ENCODE peak calls at places on chromosomes 16 and 17, in four cellular contexts. V is hypothalamus, O is cerebellar cortex, B is IMR-90. N is an unnamed sample.

GRCh38 chr16:63890072-63890471 is 1231.8 kb downstream of the CDH11 start:
- DNase-seq in V (no peak), O (peak), B (peak), N (no peak)

GRCh38 chr17:864315-864714 is 82.2 kb downstream of the MRM3 start:
- DNase-seq in B (no peak), V (no peak), O (no peak), N (no peak)

GRCh38 chr17:273994-274832 is 78.4 kb downstream of the RPH3AL start:
- DNase-seq in O (no peak), V (no peak), B (no peak), N (no peak)

GRCh38 chr16:75014318-75014717 is 15.5 kb downstream of the ZNRF1 start:
- DNase-seq in O (no peak), V (no peak), B (no peak), N (no peak)

GRCh38 chr17:41284043-41284442 is 8.5 kb downstream of the KRTAP9-7 start:
- DNase-seq in B (peak), V (no peak), O (no peak), N (no peak)

GRCh38 chr16:35585411-35585810 is 2126.0 kb downstream of the TP53TG3F start:
- DNase-seq in O (no peak), V (no peak), B (no peak), N (no peak)

GRCh38 chr16:48559462-48560211 is 50.3 kb downstream of the N4BP1 start:
- DNase-seq in B (peak), O (no peak), V (no peak), N (no peak)

GRCh38 chr17:68398731-68399637 is 58.3 kb downstream of the WIPI1 start:
- DNase-seq in B (peak), V (no peak), O (peak), N (no peak)

GRCh38 chr16:76910931-76911330 is 280.1 kb upstream of the MON1B start:
- DNase-seq in O (no peak), B (peak), V (no peak), N (no peak)

GRCh38 chr16:89471225-89471624 is 19.1 kb downstream of the ANKRD11 start:
- DNase-seq in O (no peak), B (peak), V (no peak), N (no peak)

GRCh38 chr16:72442381-72443158 is 270.6 kb upstream of the PMFBP1 start:
- DNase-seq in B (peak), V (no peak), O (no peak), N (no peak)

GRCh38 chr17:46984341-46984740 is 5.3 kb upstream of the RPRML start:
- DNase-seq in B (no peak), V (no peak), O (peak), N (no peak)

GRCh38 chr17:38352245-38353083 is 820 bp downstream of the SOCS7 start:
- DNase-seq in V (no peak), O (peak), B (no peak), N (no peak)

GRCh38 chr17:35846055-35846809 is 22.5 kb downstream of the HEATR9 start:
- DNase-seq in O (no peak), B (peak), V (no peak), N (no peak)

GRCh38 chr16:48907906-48908634 is 298.1 kb upstream of the N4BP1 start:
- DNase-seq in B (no peak), O (no peak), V (no peak), N (no peak)

GRCh38 chr16:84065536-84066132 is 23.0 kb upstream of the SLC38A8 start:
- DNase-seq in B (peak), O (peak), V (peak), N (no peak)

GRCh38 chr17:292016-292415 is 60.6 kb downstream of the RPH3AL start:
- DNase-seq in O (no peak), B (no peak), V (no peak), N (peak)

GRCh38 chr17:29178750-29179231 is 1.4 kb downstream of the MYO18A start:
- DNase-seq in V (no peak), O (peak), B (no peak), N (no peak)

GRCh38 chr16:49638696-49639629 is 216.9 kb downstream of the ZNF423 start:
- DNase-seq in V (no peak), B (peak), O (no peak), N (no peak)

GRCh38 chr16:56912746-56913703 is 18.9 kb upstream of the HERPUD1 start:
- DNase-seq in B (peak), O (no peak), V (no peak), N (no peak)